ENCODE peak calls at places on chromosomes 6 and 20, in four cellular contexts. One of them, this sample, is unnamed.

GRCh38 chr20:62430311-62430853 is 3.0 kb upstream of the RBBP8NL start:
- DNase-seq in brain microvascular endothelial cell: no peak
- DNase-seq in fibroblast of lung: no peak
- DNase-seq in left lung: no peak
- DNase-seq in this sample: no peak

GRCh38 chr6:156590482-156590881 is 186.7 kb upstream of the ARID1B start:
- DNase-seq in brain microvascular endothelial cell: no peak
- DNase-seq in left lung: no peak
- DNase-seq in fibroblast of lung: no peak
- DNase-seq in this sample: no peak

GRCh38 chr20:58759947-58760346 is 67.3 kb downstream of the NPEPL1 start:
- DNase-seq in fibroblast of lung: no peak
- DNase-seq in left lung: no peak
- DNase-seq in brain microvascular endothelial cell: no peak
- DNase-seq in this sample: no peak

GRCh38 chr20:37319120-37319717 is 26.7 kb upstream of the SRC start:
- DNase-seq in left lung: no peak
- DNase-seq in fibroblast of lung: no peak
- DNase-seq in brain microvascular endothelial cell: peak
- DNase-seq in this sample: peak

GRCh38 chr6:15299430-15300131 is 53.7 kb downstream of the JARID2 start:
- DNase-seq in left lung: no peak
- DNase-seq in fibroblast of lung: no peak
- DNase-seq in brain microvascular endothelial cell: no peak
- DNase-seq in this sample: no peak

GRCh38 chr6:25318589-25318988 is 39.4 kb downstream of the CARMIL1 start:
- DNase-seq in fibroblast of lung: no peak
- DNase-seq in left lung: no peak
- DNase-seq in brain microvascular endothelial cell: no peak
- DNase-seq in this sample: no peak

GRCh38 chr20:17768267-17768666 is 68.5 kb downstream of the BANF2 start:
- DNase-seq in left lung: no peak
- DNase-seq in fibroblast of lung: no peak
- DNase-seq in brain microvascular endothelial cell: no peak
- DNase-seq in this sample: no peak

GRCh38 chr6:169996652-169997051 is 245.2 kb downstream of the ERMARD start:
- DNase-seq in left lung: no peak
- DNase-seq in brain microvascular endothelial cell: no peak
- DNase-seq in fibroblast of lung: no peak
- DNase-seq in this sample: no peak

GRCh38 chr20:20946122-20946759 is 159.9 kb downstream of the LINC00237 start:
- DNase-seq in fibroblast of lung: no peak
- DNase-seq in brain microvascular endothelial cell: no peak
- DNase-seq in left lung: no peak
- DNase-seq in this sample: no peak

GRCh38 chr20:51542033-51542893 is at the start of gene NFATC2:
- DNase-seq in fibroblast of lung: no peak
- DNase-seq in left lung: peak
- DNase-seq in brain microvascular endothelial cell: no peak
- DNase-seq in this sample: no peak

GRCh38 chr6:148309301-148309700 is 33.3 kb upstream of the SASH1 start:
- DNase-seq in left lung: no peak
- DNase-seq in brain microvascular endothelial cell: no peak
- DNase-seq in fibroblast of lung: no peak
- DNase-seq in this sample: no peak

GRCh38 chr6:10210052-10210451 is 204.8 kb downstream of the TFAP2A start:
- DNase-seq in brain microvascular endothelial cell: peak
- DNase-seq in left lung: no peak
- DNase-seq in fibroblast of lung: no peak
- DNase-seq in this sample: peak

GRCh38 chr20:17655865-17656489 is 26.1 kb downstream of the RRBP1 start:
- DNase-seq in brain microvascular endothelial cell: peak
- DNase-seq in left lung: no peak
- DNase-seq in fibroblast of lung: no peak
- DNase-seq in this sample: no peak

GRCh38 chr20:3678198-3678597 is 3.6 kb downstream of the ADAM33 start:
- DNase-seq in fibroblast of lung: no peak
- DNase-seq in left lung: no peak
- DNase-seq in brain microvascular endothelial cell: no peak
- DNase-seq in this sample: no peak

GRCh38 chr6:118495639-118496296 is 52.3 kb upstream of the PLN start:
- DNase-seq in fibroblast of lung: no peak
- DNase-seq in left lung: no peak
- DNase-seq in brain microvascular endothelial cell: peak
- DNase-seq in this sample: no peak

GRCh38 chr6:35031611-35032529 is 109.3 kb downstream of the TCP11 start:
- DNase-seq in fibroblast of lung: no peak
- DNase-seq in brain microvascular endothelial cell: no peak
- DNase-seq in left lung: no peak
- DNase-seq in this sample: no peak

GRCh38 chr6:149925974-149926777 is 3.3 kb upstream of the RAET1G start:
- DNase-seq in brain microvascular endothelial cell: peak
- DNase-seq in fibroblast of lung: peak
- DNase-seq in left lung: peak
- DNase-seq in this sample: peak

GRCh38 chr6:122853259-122853995 is 64.4 kb downstream of the SMPDL3A start:
- DNase-seq in left lung: no peak
- DNase-seq in fibroblast of lung: no peak
- DNase-seq in brain microvascular endothelial cell: no peak
- DNase-seq in this sample: no peak

GRCh38 chr6:73983367-73983766 is 287.4 kb downstream of the CD109 start:
- DNase-seq in fibroblast of lung: no peak
- DNase-seq in brain microvascular endothelial cell: peak
- DNase-seq in left lung: no peak
- DNase-seq in this sample: no peak

GRCh38 chr20:44034451-44034850 is 119.8 kb downstream of the TOX2 start:
- DNase-seq in fibroblast of lung: no peak
- DNase-seq in left lung: no peak
- DNase-seq in brain microvascular endothelial cell: no peak
- DNase-seq in this sample: no peak

GRCh38 chr6:125248136-125248535 is 53.6 kb downstream of the HDDC2 start:
- DNase-seq in brain microvascular endothelial cell: no peak
- DNase-seq in fibroblast of lung: no peak
- DNase-seq in left lung: no peak
- DNase-seq in this sample: no peak

GRCh38 chr6:75906871-75907270 is 157.8 kb downstream of the MYO6 start:
- DNase-seq in brain microvascular endothelial cell: no peak
- DNase-seq in left lung: no peak
- DNase-seq in fibroblast of lung: no peak
- DNase-seq in this sample: no peak

GRCh38 chr6:25945175-25945574 is 14.7 kb upstream of the SLC17A2 start:
- DNase-seq in left lung: no peak
- DNase-seq in brain microvascular endothelial cell: no peak
- DNase-seq in fibroblast of lung: no peak
- DNase-seq in this sample: no peak

GRCh38 chr20:45833030-45833882 is at the start of gene SNX21:
- DNase-seq in brain microvascular endothelial cell: peak
- DNase-seq in left lung: peak
- DNase-seq in fibroblast of lung: peak
- DNase-seq in this sample: peak

GRCh38 chr6:3280866-3281465 is 22.2 kb downstream of the PSMG4 start:
- DNase-seq in left lung: no peak
- DNase-seq in fibroblast of lung: no peak
- DNase-seq in brain microvascular endothelial cell: peak
- DNase-seq in this sample: no peak

GRCh38 chr6:156884306-156884705 is 107.1 kb downstream of the ARID1B start:
- DNase-seq in left lung: no peak
- DNase-seq in fibroblast of lung: no peak
- DNase-seq in brain microvascular endothelial cell: no peak
- DNase-seq in this sample: no peak

GRCh38 chr6:33692760-33693158 is 18.7 kb downstream of the UQCC2 start:
- DNase-seq in left lung: no peak
- DNase-seq in fibroblast of lung: peak
- DNase-seq in brain microvascular endothelial cell: peak
- DNase-seq in this sample: no peak

GRCh38 chr6:7975764-7976146 is 65.2 kb upstream of the TXNDC5 start:
- DNase-seq in left lung: no peak
- DNase-seq in brain microvascular endothelial cell: no peak
- DNase-seq in fibroblast of lung: no peak
- DNase-seq in this sample: no peak

GRCh38 chr6:113881473-113881980 is 24.4 kb downstream of the MARCKS start:
- DNase-seq in left lung: no peak
- DNase-seq in fibroblast of lung: no peak
- DNase-seq in brain microvascular endothelial cell: no peak
- DNase-seq in this sample: no peak

GRCh38 chr6:113882341-113882740 is 25.2 kb downstream of the MARCKS start:
- DNase-seq in fibroblast of lung: peak
- DNase-seq in left lung: no peak
- DNase-seq in brain microvascular endothelial cell: no peak
- DNase-seq in this sample: no peak

GRCh38 chr6:113876654-113877053 is 19.5 kb downstream of the MARCKS start:
- DNase-seq in brain microvascular endothelial cell: no peak
- DNase-seq in left lung: no peak
- DNase-seq in fibroblast of lung: peak
- DNase-seq in this sample: no peak

GRCh38 chr6:113875470-113875869 is 18.3 kb downstream of the MARCKS start:
- DNase-seq in left lung: no peak
- DNase-seq in fibroblast of lung: peak
- DNase-seq in brain microvascular endothelial cell: peak
- DNase-seq in this sample: no peak

DNA sequence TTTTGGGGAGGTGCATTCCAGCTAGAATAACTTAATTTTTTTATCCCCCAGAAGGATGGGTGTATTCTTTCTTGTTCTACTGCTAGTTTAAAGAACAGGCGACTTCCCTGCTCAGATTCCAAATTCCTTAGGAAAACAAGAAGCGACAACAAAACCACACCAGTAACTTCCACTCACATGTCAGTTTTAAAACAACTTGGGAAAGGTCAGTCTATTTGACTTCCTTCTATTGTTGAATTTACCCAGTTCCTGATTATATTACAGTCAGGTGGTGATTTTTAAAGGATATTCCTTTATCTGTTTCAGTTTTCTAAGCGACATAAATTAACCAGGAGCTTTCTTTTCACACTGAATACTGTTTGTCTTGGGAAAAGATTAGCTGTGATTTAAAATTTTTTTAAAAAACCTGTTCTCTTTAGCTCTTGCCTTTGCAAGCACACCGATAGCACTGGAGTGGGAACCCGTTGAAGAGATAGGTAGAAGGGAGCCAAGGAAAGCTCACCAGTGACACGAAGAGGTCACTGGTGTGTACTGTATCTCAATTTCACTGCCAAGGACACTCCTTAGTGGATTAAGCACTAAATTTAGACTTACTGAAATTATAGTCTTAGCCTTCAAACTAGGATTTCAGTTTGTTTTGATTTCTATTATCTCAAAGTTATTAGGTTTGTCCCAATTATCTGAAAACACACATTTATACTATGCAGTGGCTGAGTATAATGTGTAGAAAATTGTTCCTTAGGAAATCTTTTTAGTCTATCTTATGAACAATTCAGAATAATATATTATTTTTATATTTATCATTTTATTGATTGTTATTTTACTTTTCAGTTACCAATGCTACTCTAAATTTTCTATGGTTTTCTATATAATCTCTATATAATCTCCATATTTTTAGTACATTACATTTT is 22.3 kb downstream of the MARCKS start:
- DNase-seq in left lung: no peak
- DNase-seq in brain microvascular endothelial cell: peak
- DNase-seq in fibroblast of lung: peak
- DNase-seq in this sample: peak
- H3K4me3 ChIP-seq in left lung: no peak
- H3K4me3 ChIP-seq in brain microvascular endothelial cell: no peak
- H3K4me3 ChIP-seq in fibroblast of lung: no peak
- H3K4me3 ChIP-seq in this sample: no peak

GRCh38 chr6:36109092-36109491 is 21.2 kb upstream of the MAPK13 start:
- DNase-seq in left lung: no peak
- DNase-seq in brain microvascular endothelial cell: no peak
- DNase-seq in fibroblast of lung: no peak
- DNase-seq in this sample: no peak
- TF ChIP-seq CTCF in left lung: no peak
- TF ChIP-seq CTCF in brain microvascular endothelial cell: no peak
- TF ChIP-seq CTCF in fibroblast of lung: no peak
- TF ChIP-seq CTCF in this sample: no peak

GRCh38 chr6:2110504-2110903 is 134.9 kb downstream of the GMDS start:
- DNase-seq in left lung: no peak
- DNase-seq in brain microvascular endothelial cell: peak
- DNase-seq in fibroblast of lung: peak
- DNase-seq in this sample: no peak
- H3K4me3 ChIP-seq in left lung: no peak
- H3K4me3 ChIP-seq in brain microvascular endothelial cell: peak
- H3K4me3 ChIP-seq in fibroblast of lung: peak
- H3K4me3 ChIP-seq in this sample: no peak

DNA sequence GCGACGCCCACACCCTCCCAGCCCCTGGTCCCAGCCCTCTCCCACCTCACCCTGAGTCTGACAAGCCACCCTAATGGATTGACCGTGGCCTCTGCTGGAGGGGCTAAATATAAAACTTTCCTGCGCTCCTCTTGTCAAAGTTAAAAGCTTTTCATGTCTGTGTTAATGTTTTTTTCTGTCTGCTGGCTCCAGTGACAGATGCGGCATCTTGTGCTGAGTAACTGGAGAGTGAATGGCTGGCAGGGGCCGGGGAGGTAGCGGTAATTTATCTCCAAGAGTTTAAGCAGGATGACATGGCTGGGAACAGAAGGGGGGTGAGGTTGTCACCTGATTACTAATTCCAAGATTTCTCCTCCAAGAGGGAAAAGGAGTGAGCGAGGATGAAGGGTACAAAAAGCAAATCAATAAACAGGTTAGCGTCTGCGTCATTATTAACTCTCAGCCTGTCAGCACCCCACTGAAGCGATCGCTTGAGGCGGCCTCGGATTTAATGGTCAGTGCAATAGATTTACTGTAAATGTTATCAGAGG is 118.1 kb upstream of the MAFB start:
- DNase-seq in brain microvascular endothelial cell: no peak
- DNase-seq in fibroblast of lung: no peak
- DNase-seq in left lung: no peak
- DNase-seq in this sample: no peak
- TF ChIP-seq CTCF in brain microvascular endothelial cell: no peak
- TF ChIP-seq CTCF in fibroblast of lung: no peak
- TF ChIP-seq CTCF in left lung: no peak
- TF ChIP-seq CTCF in this sample: no peak

GRCh38 chr6:103001724-103002123 is 1608.2 kb downstream of the GRIK2 start:
- DNase-seq in brain microvascular endothelial cell: no peak
- DNase-seq in left lung: no peak
- DNase-seq in fibroblast of lung: no peak
- DNase-seq in this sample: no peak
- H3K4me3 ChIP-seq in brain microvascular endothelial cell: no peak
- H3K4me3 ChIP-seq in left lung: no peak
- H3K4me3 ChIP-seq in fibroblast of lung: no peak
- H3K4me3 ChIP-seq in this sample: no peak

This sample was measured in retinal pigment epithelial cell.